ENCODE peak calls at places on chromosomes 13 and 19, in seven cellular contexts. V is activated naive CD4-positive, alpha-beta T cell treated with Interleukin-2 at 50 U/mL for 16 hours; I is Panc1; K is Caco-2; A is amniotic stem cell; G is neural crest cell; D is HTR-8/SVneo. R is an unnamed sample.

GRCh38 chr13:102680842-102681725 is 13.8 kb downstream of the METTL21C start:
- DNase-seq in V (no peak), I (no peak), K (no peak), A (no peak), G (no peak), D (no peak), R (no peak)

GRCh38 chr19:50465986-50466771 is 10.1 kb upstream of the EMC10 start:
- DNase-seq in V (no peak), I (no peak), K (peak), A (no peak), G (peak), D (no peak), R (no peak)

GRCh38 chr13:23468811-23469210 is 35.3 kb upstream of the SACS start:
- DNase-seq in V (no peak), I (no peak), K (no peak), A (no peak), G (no peak), D (no peak), R (no peak)

GRCh38 chr13:78241278-78241919 is 322.8 kb upstream of the EDNRB start:
- DNase-seq in V (no peak), I (peak), K (peak), A (peak), G (peak), D (peak), R (peak)

GRCh38 chr19:3369337-3370213 is 3.2 kb downstream of the NFIC start:
- DNase-seq in V (no peak), I (no peak), K (no peak), A (peak), G (no peak), D (no peak), R (no peak)

GRCh38 chr13:111665691-111666095 is 345.3 kb downstream of the TEX29 start:
- DNase-seq in V (no peak), I (no peak), K (no peak), A (no peak), G (no peak), D (no peak), R (no peak)

GRCh38 chr13:21336609-21337008 is 122.5 kb downstream of the ZDHHC20 start:
- DNase-seq in V (no peak), I (no peak), K (no peak), A (no peak), G (no peak), D (no peak), R (no peak)

GRCh38 chr13:84641491-84641890 is 759.2 kb upstream of the SLITRK1 start:
- DNase-seq in V (no peak), I (no peak), K (no peak), A (no peak), G (no peak), D (no peak), R (no peak)

GRCh38 chr13:100490692-100491091 is 97.9 kb downstream of the GGACT start:
- DNase-seq in V (no peak), I (no peak), K (peak), A (no peak), G (no peak), D (no peak), R (no peak)

GRCh38 chr19:27972291-27973040 is 1240.5 kb downstream of the UQCRFS1 start:
- DNase-seq in V (no peak), I (no peak), K (no peak), A (no peak), G (no peak), D (peak), R (no peak)

GRCh38 chr19:21321134-21321533 is 8.1 kb downstream of the ZNF708 start:
- DNase-seq in V (no peak), I (no peak), K (no peak), A (no peak), G (no peak), D (no peak), R (no peak)

GRCh38 chr19:37902668-37903067 is 3.7 kb downstream of the WDR87 start:
- DNase-seq in V (peak), I (peak), K (peak), A (peak), G (peak), D (peak), R (peak)

GRCh38 chr19:17289489-17289888 is 7.8 kb downstream of the ANKLE1 start:
- DNase-seq in V (peak), I (no peak), K (peak), A (no peak), G (peak), D (peak), R (peak)

GRCh38 chr13:49336655-49337054 is 88.9 kb downstream of the CDADC1 start:
- DNase-seq in V (no peak), I (no peak), K (no peak), A (no peak), G (no peak), D (no peak), R (no peak)

GRCh38 chr13:108797354-108797753 is 167.9 kb downstream of the MYO16 start:
- DNase-seq in V (no peak), I (no peak), K (no peak), A (no peak), G (no peak), D (no peak), R (no peak)

GRCh38 chr13:35979378-35979911 is 151.7 kb downstream of the DCLK1 start:
- DNase-seq in V (no peak), I (no peak), K (no peak), A (peak), G (no peak), D (no peak), R (no peak)

GRCh38 chr19:41811981-41812380 is 15.6 kb downstream of the CEACAM3 start:
- DNase-seq in V (no peak), I (no peak), K (no peak), A (no peak), G (no peak), D (no peak), R (no peak)

GRCh38 chr19:19650331-19650730 is 6.9 kb upstream of the GMIP start:
- DNase-seq in V (no peak), I (no peak), K (no peak), A (no peak), G (no peak), D (no peak), R (no peak)

GRCh38 chr19:42568006-42568405 is 26.7 kb downstream of the CEACAM8 start:
- DNase-seq in V (no peak), I (no peak), K (no peak), A (no peak), G (no peak), D (no peak), R (no peak)

GRCh38 chr19:799076-799881 is 2.0 kb downstream of the PTBP1 start:
- DNase-seq in V (peak), I (no peak), K (no peak), A (no peak), G (peak), D (no peak), R (no peak)

GRCh38 chr13:40318366-40318765 is 348.1 kb downstream of the FOXO1 start:
- DNase-seq in V (no peak), I (no peak), K (no peak), A (no peak), G (no peak), D (no peak), R (no peak)

GRCh38 chr13:90933097-90933826 is 414.2 kb upstream of the MIR17HG start:
- DNase-seq in V (no peak), I (no peak), K (no peak), A (no peak), G (no peak), D (no peak), R (no peak)

GRCh38 chr19:37332839-37333238 is 38.1 kb upstream of the ZNF527 start:
- DNase-seq in V (no peak), I (no peak), K (no peak), A (no peak), G (no peak), D (no peak), R (no peak)

GRCh38 chr13:29196409-29197074 is 376.4 kb downstream of the MTUS2 start:
- DNase-seq in V (no peak), I (no peak), K (no peak), A (no peak), G (no peak), D (no peak), R (no peak)

GRCh38 chr19:49712397-49712859 is 21.5 kb downstream of the CPT1C start:
- DNase-seq in V (no peak), I (peak), K (peak), A (no peak), G (peak), D (peak), R (no peak)